ENCODE peak calls at places on chromosome 14, in seven cellular contexts. P, G, H, K, Q, B and J are unnamed samples.

GRCh38 chr14:70789361-70789760 is 20.0 kb downstream of the MAP3K9 start:
- DNase-seq in G (no peak), B (no peak), H (no peak), P (no peak), K (no peak), Q (no peak), J (no peak)

GRCh38 chr14:92037989-92038388 is 1.9 kb downstream of the TRIP11 start:
- DNase-seq in P (no peak), Q (no peak), G (no peak), B (no peak), K (no peak), H (no peak), J (no peak)

GRCh38 chr14:75380656-75381055 is 47.2 kb upstream of the JDP2 start:
- DNase-seq in P (no peak), Q (no peak), G (no peak), K (no peak), H (no peak), B (no peak), J (no peak)

GRCh38 chr14:104419865-104420458 is 159.6 kb upstream of the C14orf180 start:
- DNase-seq in H (no peak), B (peak; percentile 28), K (no peak), P (no peak), Q (no peak), G (no peak), J (no peak)

GRCh38 chr14:75861161-75861621 is 120.6 kb downstream of the TGFB3 start:
- DNase-seq in K (no peak), B (no peak), Q (peak; percentile 56), P (no peak), H (no peak), G (peak; percentile 77), J (no peak)

GRCh38 chr14:92685784-92686355 is 62.6 kb downstream of the LGMN start:
- DNase-seq in H (no peak), K (no peak), B (no peak), G (no peak), Q (no peak), P (no peak), J (peak; percentile 55)

GRCh38 chr14:84591827-84592540 is 938.0 kb upstream of the FLRT2 start:
- DNase-seq in H (no peak), G (no peak), Q (no peak), B (no peak), P (no peak), K (no peak), J (no peak)

GRCh38 chr14:103562385-103563088 is at the start of the genes BAG5 and COA8:
- DNase-seq in P (peak; percentile 88), K (no peak), B (peak; percentile 35), Q (peak; percentile 76), H (no peak), G (peak; percentile 94), J (peak; percentile 98)

GRCh38 chr14:69131176-69131575 is 21.7 kb downstream of the DCAF5 start:
- DNase-seq in H (no peak), P (no peak), B (no peak), G (no peak), Q (no peak), K (no peak), J (no peak)

GRCh38 chr14:23647619-23648018 is 11.5 kb downstream of the DHRS2 start:
- DNase-seq in Q (no peak), H (no peak), B (no peak), G (no peak), K (no peak), P (no peak), J (no peak)

GRCh38 chr14:64806202-64806861 is 73.4 kb downstream of the SPTB start:
- DNase-seq in H (no peak), P (no peak), K (peak; percentile 76), B (no peak), G (no peak), Q (no peak), J (peak; percentile 49)

GRCh38 chr14:94748667-94749347 is 21.1 kb downstream of the GSC start:
- DNase-seq in Q (peak; percentile 59), B (no peak), H (no peak), K (peak; percentile 22), P (peak; percentile 17), G (peak; percentile 80), J (peak; percentile 37)

GRCh38 chr14:60197629-60198318 is 32.6 kb upstream of the DHRS7 start:
- DNase-seq in Q (no peak), H (no peak), G (no peak), K (no peak), P (no peak), B (no peak), J (no peak)

GRCh38 chr14:80607430-80608200 is 333.9 kb downstream of the CEP128 start:
- DNase-seq in P (no peak), H (no peak), K (no peak), B (no peak), G (no peak), Q (no peak), J (no peak)

GRCh38 chr14:69354383-69355154 is 43.5 kb downstream of the ERH start:
- DNase-seq in Q (no peak), P (peak; percentile 75), K (no peak), G (no peak), B (peak; percentile 87), H (no peak), J (peak; percentile 88)

GRCh38 chr14:104282332-104283196 is 144.2 kb downstream of the KIF26A start:
- DNase-seq in K (no peak), B (no peak), G (no peak), P (peak; percentile 73), H (peak; percentile 39), Q (no peak), J (no peak)

GRCh38 chr14:91272341-91273272 is 28.1 kb upstream of the GPR68 start:
- DNase-seq in P (no peak), K (no peak), G (no peak), Q (no peak), B (no peak), H (no peak), J (no peak)

GRCh38 chr14:21940887-21941855 is 267.6 kb upstream of the OR4E1 start:
- DNase-seq in H (no peak), G (peak; percentile 70), K (peak; percentile 30), P (no peak), B (no peak), Q (peak; percentile 24), J (no peak)

GRCh38 chr14:106141242-106142220 is 615.1 kb downstream of the TMEM121 start:
- DNase-seq in K (no peak), P (no peak), B (no peak), G (no peak), H (no peak), Q (no peak), J (no peak)

GRCh38 chr14:70882771-70883492 is 24.3 kb upstream of the PCNX1 start:
- DNase-seq in G (no peak), B (peak; percentile 54), H (no peak), Q (no peak), K (no peak), P (no peak), J (no peak)

GRCh38 chr14:30214014-30214413 is 286.4 kb upstream of the PRKD1 start:
- DNase-seq in H (no peak), Q (no peak), P (no peak), K (no peak), G (no peak), B (no peak), J (no peak)

GRCh38 chr14:105491366-105492006 is 440 bp downstream of the TEDC1 start:
- DNase-seq in B (peak; percentile 58), H (no peak), P (peak; percentile 83), G (peak; percentile 68), Q (peak; percentile 68), K (no peak), J (peak; percentile 94)

GRCh38 chr14:29222671-29223268 is 456.2 kb downstream of the FOXG1 start:
- DNase-seq in Q (no peak), P (no peak), K (peak; percentile 7), B (no peak), G (peak; percentile 51), H (no peak), J (no peak)

GRCh38 chr14:104116544-104117340 is 21.6 kb upstream of the KIF26A start:
- DNase-seq in K (no peak), B (no peak), Q (peak; percentile 38), P (peak; percentile 83), G (peak; percentile 64), H (peak; percentile 74), J (peak; percentile 54)

GRCh38 chr14:65879218-65880009 is 466.9 kb downstream of the FUT8 start:
- DNase-seq in P (no peak), K (peak; percentile 2), B (no peak), Q (peak; percentile 7), G (no peak), H (no peak), J (no peak)

DNA sequence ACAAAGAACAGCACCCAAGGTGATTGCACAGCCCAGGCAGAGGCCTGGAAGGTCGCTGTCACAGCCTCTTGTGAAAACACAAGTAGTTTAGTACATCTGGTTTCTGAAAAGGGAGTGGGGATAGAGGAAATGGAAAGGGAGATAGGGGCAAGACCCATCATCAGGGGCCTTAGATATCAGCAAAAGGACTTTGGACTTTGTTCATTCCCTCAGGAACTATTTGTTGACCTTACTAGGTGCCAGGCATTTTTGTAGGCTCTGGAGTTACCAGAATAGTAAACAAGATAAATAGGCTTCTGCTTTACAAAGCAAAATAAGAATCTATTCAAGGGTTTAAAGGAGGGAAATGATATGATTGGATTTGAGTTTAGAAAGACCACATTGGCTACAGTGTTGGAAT is 199.4 kb upstream of the CDKN3 start:
- DNase-seq in B (no peak), G (no peak), P (no peak), K (no peak), Q (no peak), H (no peak), J (no peak)
- TF ChIP-seq CTCF in B (no peak), G (no peak), P (no peak), K (no peak), Q (no peak), H (no peak), J (no peak)

DNA sequence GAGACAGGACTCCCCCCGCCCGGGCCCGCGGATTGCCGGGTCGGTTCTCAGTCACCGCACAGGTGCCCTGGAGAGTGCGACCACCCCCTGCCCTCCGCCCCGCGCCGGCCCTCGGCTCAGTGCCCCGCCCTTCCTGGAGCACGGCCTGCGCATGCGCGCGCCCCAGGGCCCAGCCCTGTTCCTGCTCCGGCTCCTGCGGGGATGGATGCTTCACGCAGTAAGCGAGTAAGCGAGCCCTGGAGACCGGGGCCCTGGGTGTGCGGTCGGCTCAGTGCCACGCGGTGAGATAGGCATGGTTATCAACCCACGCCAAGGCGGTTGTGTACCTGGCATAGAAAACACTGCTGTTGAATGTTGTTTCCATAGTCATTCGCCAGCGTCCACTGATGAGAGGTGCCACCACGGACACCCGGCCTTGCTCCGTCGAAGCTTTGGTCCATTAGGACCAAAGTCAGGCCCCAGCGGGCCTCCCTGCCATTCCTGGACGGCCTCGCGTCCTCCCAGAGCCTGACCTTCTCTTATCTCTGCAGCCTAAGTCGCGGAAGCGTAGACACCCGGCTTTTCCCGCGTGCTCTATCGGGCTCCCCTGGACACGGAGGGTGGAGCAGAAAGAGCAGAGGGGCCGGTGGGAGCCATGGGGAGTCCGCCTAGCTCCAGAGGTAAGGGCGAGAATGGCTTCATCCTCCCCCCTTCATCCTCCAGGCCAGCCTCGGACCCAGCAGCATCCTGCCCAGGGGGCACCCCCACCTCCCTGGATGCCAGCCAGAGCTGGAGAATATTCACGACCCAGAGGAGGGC is 90.6 kb downstream of the PAPOLA start:
- DNase-seq in P (peak; percentile 50), G (peak; percentile 63), K (no peak), B (no peak), Q (no peak), H (no peak), J (peak; percentile 84)
- H3K4me3 ChIP-seq in P (no peak overlapping the region), G (peak overlapping the region; percentile 54), K (peak overlapping the region; percentile 38), B (peak overlapping the region; percentile 74), Q (no peak overlapping the region), H (peak overlapping the region; percentile 55), J (peak overlapping the region; percentile 78)

GRCh38 chr14:32728957-32729356 is 209.7 kb upstream of the NPAS3 start:
- DNase-seq in P (no peak), K (no peak), B (no peak), H (no peak), G (no peak), Q (no peak), J (no peak)
- TF ChIP-seq POLR2AphosphoS5 in P (no peak), K (no peak), B (no peak), H (no peak), G (no peak), Q (no peak), J (no peak)

GRCh38 chr14:89241934-89242670 is 174.9 kb downstream of the FOXN3 start:
- DNase-seq in Q (no peak), G (no peak), P (no peak), H (no peak), B (no peak), K (no peak), J (no peak)
- TF ChIP-seq CTCF in Q (no peak), G (no peak), P (no peak), H (no peak), B (no peak), K (no peak), J (no peak)